ENCODE peak calls at places on chromosomes 1 and 21, in six cellular contexts. One of them, this sample, is unnamed.

GRCh38 chr1:218878369-218878768 is 295.3 kb upstream of the LYPLAL1 start:
- DNase-seq in mammary epithelial cell: peak
- DNase-seq in bronchial epithelial cell: peak
- DNase-seq in cardiac fibroblast: peak
- DNase-seq in HCT116: no peak
- DNase-seq in dorsolateral prefrontal cortex: no peak
- DNase-seq in this sample: no peak

GRCh38 chr1:100891380-100891779 is 3.3 kb downstream of the EXTL2 start:
- DNase-seq in mammary epithelial cell: no peak
- DNase-seq in bronchial epithelial cell: no peak
- DNase-seq in cardiac fibroblast: no peak
- DNase-seq in HCT116: no peak
- DNase-seq in dorsolateral prefrontal cortex: no peak
- DNase-seq in this sample: no peak

GRCh38 chr1:235275836-235276235 is 52.1 kb downstream of the ARID4B start:
- DNase-seq in mammary epithelial cell: no peak
- DNase-seq in bronchial epithelial cell: no peak
- DNase-seq in cardiac fibroblast: no peak
- DNase-seq in HCT116: no peak
- DNase-seq in dorsolateral prefrontal cortex: no peak
- DNase-seq in this sample: no peak

GRCh38 chr1:53678507-53678906 is 60.5 kb downstream of the GLIS1 start:
- DNase-seq in mammary epithelial cell: no peak
- DNase-seq in bronchial epithelial cell: no peak
- DNase-seq in cardiac fibroblast: no peak
- DNase-seq in HCT116: no peak
- DNase-seq in dorsolateral prefrontal cortex: no peak
- DNase-seq in this sample: no peak

GRCh38 chr1:112686417-112686816 is 12.0 kb downstream of the MOV10 start:
- DNase-seq in mammary epithelial cell: peak
- DNase-seq in bronchial epithelial cell: no peak
- DNase-seq in cardiac fibroblast: peak
- DNase-seq in HCT116: no peak
- DNase-seq in dorsolateral prefrontal cortex: no peak
- DNase-seq in this sample: no peak

GRCh38 chr1:204225841-204226745 is 12.3 kb upstream of the GOLT1A start:
- DNase-seq in mammary epithelial cell: peak
- DNase-seq in bronchial epithelial cell: peak
- DNase-seq in cardiac fibroblast: no peak
- DNase-seq in HCT116: no peak
- DNase-seq in dorsolateral prefrontal cortex: no peak
- DNase-seq in this sample: no peak

GRCh38 chr1:53449026-53449425 is 10.2 kb upstream of the DMRTB1 start:
- DNase-seq in mammary epithelial cell: no peak
- DNase-seq in bronchial epithelial cell: peak
- DNase-seq in cardiac fibroblast: peak
- DNase-seq in HCT116: no peak
- DNase-seq in dorsolateral prefrontal cortex: no peak
- DNase-seq in this sample: no peak

GRCh38 chr21:39441502-39442475 is 3.8 kb downstream of the LCA5L start:
- DNase-seq in mammary epithelial cell: peak
- DNase-seq in bronchial epithelial cell: peak
- DNase-seq in cardiac fibroblast: peak
- DNase-seq in HCT116: peak
- DNase-seq in dorsolateral prefrontal cortex: no peak
- DNase-seq in this sample: no peak

GRCh38 chr1:226584164-226584563 is 35.6 kb downstream of the STUM start:
- DNase-seq in mammary epithelial cell: no peak
- DNase-seq in bronchial epithelial cell: no peak
- DNase-seq in cardiac fibroblast: no peak
- DNase-seq in HCT116: no peak
- DNase-seq in dorsolateral prefrontal cortex: no peak
- DNase-seq in this sample: no peak

GRCh38 chr1:66489146-66489545 is 44.8 kb upstream of the SGIP1 start:
- DNase-seq in mammary epithelial cell: peak
- DNase-seq in bronchial epithelial cell: peak
- DNase-seq in cardiac fibroblast: peak
- DNase-seq in HCT116: no peak
- DNase-seq in dorsolateral prefrontal cortex: no peak
- DNase-seq in this sample: no peak

GRCh38 chr21:27648560-27648959 is 681.7 kb upstream of the ADAMTS5 start:
- DNase-seq in mammary epithelial cell: peak
- DNase-seq in bronchial epithelial cell: peak
- DNase-seq in cardiac fibroblast: peak
- DNase-seq in HCT116: no peak
- DNase-seq in dorsolateral prefrontal cortex: no peak
- DNase-seq in this sample: no peak

GRCh38 chr1:34709547-34709946 is 45.3 kb upstream of the GJB5 start:
- DNase-seq in mammary epithelial cell: no peak
- DNase-seq in bronchial epithelial cell: no peak
- DNase-seq in cardiac fibroblast: peak
- DNase-seq in HCT116: no peak
- DNase-seq in dorsolateral prefrontal cortex: no peak
- DNase-seq in this sample: no peak

GRCh38 chr1:21749109-21749508 is 33.8 kb downstream of the USP48 start:
- DNase-seq in mammary epithelial cell: no peak
- DNase-seq in bronchial epithelial cell: no peak
- DNase-seq in cardiac fibroblast: no peak
- DNase-seq in HCT116: no peak
- DNase-seq in dorsolateral prefrontal cortex: no peak
- DNase-seq in this sample: no peak

GRCh38 chr1:27097484-27097917 is 57.4 kb downstream of the SLC9A1 start:
- DNase-seq in mammary epithelial cell: peak
- DNase-seq in bronchial epithelial cell: peak
- DNase-seq in cardiac fibroblast: peak
- DNase-seq in HCT116: peak
- DNase-seq in dorsolateral prefrontal cortex: peak
- DNase-seq in this sample: no peak

GRCh38 chr1:82538876-82539275 is 738.1 kb downstream of the ADGRL2 start:
- DNase-seq in mammary epithelial cell: peak
- DNase-seq in bronchial epithelial cell: peak
- DNase-seq in cardiac fibroblast: peak
- DNase-seq in HCT116: no peak
- DNase-seq in dorsolateral prefrontal cortex: no peak
- DNase-seq in this sample: no peak

GRCh38 chr1:203591626-203592025 is 35.0 kb upstream of the ATP2B4 start:
- DNase-seq in mammary epithelial cell: no peak
- DNase-seq in bronchial epithelial cell: no peak
- DNase-seq in cardiac fibroblast: no peak
- DNase-seq in HCT116: no peak
- DNase-seq in dorsolateral prefrontal cortex: no peak
- DNase-seq in this sample: no peak

GRCh38 chr1:18385239-18385790 is 95.4 kb upstream of the KLHDC7A start:
- DNase-seq in mammary epithelial cell: no peak
- DNase-seq in bronchial epithelial cell: no peak
- DNase-seq in cardiac fibroblast: no peak
- DNase-seq in HCT116: no peak
- DNase-seq in dorsolateral prefrontal cortex: peak
- DNase-seq in this sample: no peak

GRCh38 chr1:46306159-46306530 is 2.6 kb downstream of the UQCRH start:
- DNase-seq in mammary epithelial cell: no peak
- DNase-seq in bronchial epithelial cell: no peak
- DNase-seq in cardiac fibroblast: no peak
- DNase-seq in HCT116: no peak
- DNase-seq in dorsolateral prefrontal cortex: no peak
- DNase-seq in this sample: no peak
- H3K4me3 ChIP-seq in mammary epithelial cell: no peak
- H3K4me3 ChIP-seq in bronchial epithelial cell: no peak
- H3K4me3 ChIP-seq in cardiac fibroblast: no peak
- H3K4me3 ChIP-seq in HCT116: no peak
- H3K4me3 ChIP-seq in dorsolateral prefrontal cortex: no peak
- H3K4me3 ChIP-seq in this sample: no peak

DNA sequence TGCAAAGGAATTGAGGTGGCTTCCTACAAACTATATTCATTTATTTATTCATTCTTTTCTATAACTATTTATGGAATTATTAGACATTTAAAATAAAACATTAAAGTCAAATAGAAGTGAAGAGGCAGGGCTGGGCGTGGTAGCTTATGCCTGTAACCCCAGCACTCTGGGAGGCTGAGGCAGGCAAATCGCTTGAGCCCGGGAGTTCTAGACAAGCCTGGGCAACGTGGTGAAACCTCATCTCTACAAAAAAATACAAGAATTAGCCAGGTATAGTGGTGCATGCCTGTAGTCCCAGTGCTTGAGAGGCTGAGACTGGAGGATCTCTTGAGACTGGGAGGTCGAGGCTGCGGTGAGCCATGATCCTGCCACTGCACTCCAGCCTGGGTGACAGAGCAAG is 23.8 kb downstream of the DNM3 start:
- DNase-seq in mammary epithelial cell: no peak
- DNase-seq in bronchial epithelial cell: peak
- DNase-seq in cardiac fibroblast: no peak
- DNase-seq in HCT116: no peak
- DNase-seq in dorsolateral prefrontal cortex: no peak
- DNase-seq in this sample: no peak
- H3K4me3 ChIP-seq in mammary epithelial cell: no peak
- H3K4me3 ChIP-seq in bronchial epithelial cell: no peak
- H3K4me3 ChIP-seq in cardiac fibroblast: no peak
- H3K4me3 ChIP-seq in HCT116: no peak
- H3K4me3 ChIP-seq in dorsolateral prefrontal cortex: no peak
- H3K4me3 ChIP-seq in this sample: no peak

GRCh38 chr1:24589200-24589599 is 33.3 kb downstream of the NCMAP start:
- DNase-seq in mammary epithelial cell: no peak
- DNase-seq in bronchial epithelial cell: no peak
- DNase-seq in cardiac fibroblast: no peak
- DNase-seq in HCT116: no peak
- DNase-seq in dorsolateral prefrontal cortex: no peak
- DNase-seq in this sample: no peak
- H3K4me3 ChIP-seq in mammary epithelial cell: no peak
- H3K4me3 ChIP-seq in bronchial epithelial cell: no peak
- H3K4me3 ChIP-seq in cardiac fibroblast: no peak
- H3K4me3 ChIP-seq in HCT116: no peak
- H3K4me3 ChIP-seq in dorsolateral prefrontal cortex: no peak
- H3K4me3 ChIP-seq in this sample: no peak

DNA sequence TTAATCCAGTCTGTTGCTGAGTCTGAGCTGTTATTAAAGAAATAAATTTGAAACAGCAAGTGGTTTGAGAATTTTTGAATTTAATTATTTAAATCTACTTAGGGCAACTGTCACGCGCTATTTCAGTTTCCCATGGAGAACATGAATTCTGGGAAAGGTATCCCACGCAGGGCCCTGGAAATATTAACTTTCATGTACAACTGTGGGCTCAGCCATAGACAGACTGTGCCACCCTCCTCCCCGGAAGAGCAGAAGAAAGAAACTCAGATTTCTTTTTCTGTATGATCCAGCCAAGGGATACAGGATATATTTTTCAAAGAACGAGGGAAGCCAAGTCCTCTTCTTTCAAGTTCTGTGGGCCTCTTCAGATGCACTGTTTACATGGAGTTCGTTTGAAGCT is 172.6 kb upstream of the LMO4 start:
- DNase-seq in mammary epithelial cell: no peak
- DNase-seq in bronchial epithelial cell: no peak
- DNase-seq in cardiac fibroblast: no peak
- DNase-seq in HCT116: no peak
- DNase-seq in dorsolateral prefrontal cortex: no peak
- DNase-seq in this sample: no peak
- H3K4me3 ChIP-seq in mammary epithelial cell: no peak
- H3K4me3 ChIP-seq in bronchial epithelial cell: no peak
- H3K4me3 ChIP-seq in cardiac fibroblast: no peak
- H3K4me3 ChIP-seq in HCT116: no peak
- H3K4me3 ChIP-seq in dorsolateral prefrontal cortex: no peak
- H3K4me3 ChIP-seq in this sample: no peak

GRCh38 chr1:207088731-207089626 is at the start of gene C4BPB:
- DNase-seq in mammary epithelial cell: peak
- DNase-seq in bronchial epithelial cell: peak
- DNase-seq in cardiac fibroblast: no peak
- DNase-seq in HCT116: no peak
- DNase-seq in dorsolateral prefrontal cortex: no peak
- DNase-seq in this sample: no peak
- H3K4me3 ChIP-seq in mammary epithelial cell: no peak
- H3K4me3 ChIP-seq in bronchial epithelial cell: no peak
- H3K4me3 ChIP-seq in cardiac fibroblast: no peak
- H3K4me3 ChIP-seq in HCT116: no peak
- H3K4me3 ChIP-seq in dorsolateral prefrontal cortex: no peak
- H3K4me3 ChIP-seq in this sample: no peak

GRCh38 chr1:12568009-12568767 is 49.8 kb downstream of the DHRS3 start:
- DNase-seq in mammary epithelial cell: no peak
- DNase-seq in bronchial epithelial cell: no peak
- DNase-seq in cardiac fibroblast: no peak
- DNase-seq in HCT116: no peak
- DNase-seq in dorsolateral prefrontal cortex: no peak
- DNase-seq in this sample: no peak

GRCh38 chr1:12573015-12573825 is 44.8 kb downstream of the DHRS3 start:
- DNase-seq in mammary epithelial cell: no peak
- DNase-seq in bronchial epithelial cell: no peak
- DNase-seq in cardiac fibroblast: no peak
- DNase-seq in HCT116: no peak
- DNase-seq in dorsolateral prefrontal cortex: no peak
- DNase-seq in this sample: no peak

GRCh38 chr1:12567288-12567819 is 50.7 kb downstream of the DHRS3 start:
- DNase-seq in mammary epithelial cell: no peak
- DNase-seq in bronchial epithelial cell: no peak
- DNase-seq in cardiac fibroblast: no peak
- DNase-seq in HCT116: no peak
- DNase-seq in dorsolateral prefrontal cortex: no peak
- DNase-seq in this sample: no peak

GRCh38 chr1:12572506-12572905 is 45.5 kb downstream of the DHRS3 start:
- DNase-seq in mammary epithelial cell: peak
- DNase-seq in bronchial epithelial cell: peak
- DNase-seq in cardiac fibroblast: peak
- DNase-seq in HCT116: no peak
- DNase-seq in dorsolateral prefrontal cortex: no peak
- DNase-seq in this sample: no peak

GRCh38 chr1:12570291-12570690 is 47.7 kb downstream of the DHRS3 start:
- DNase-seq in mammary epithelial cell: no peak
- DNase-seq in bronchial epithelial cell: no peak
- DNase-seq in cardiac fibroblast: no peak
- DNase-seq in HCT116: no peak
- DNase-seq in dorsolateral prefrontal cortex: no peak
- DNase-seq in this sample: no peak
- H3K4me3 ChIP-seq in mammary epithelial cell: no peak
- H3K4me3 ChIP-seq in bronchial epithelial cell: no peak
- H3K4me3 ChIP-seq in cardiac fibroblast: no peak
- H3K4me3 ChIP-seq in HCT116: no peak
- H3K4me3 ChIP-seq in dorsolateral prefrontal cortex: no peak
- H3K4me3 ChIP-seq in this sample: no peak

DNA sequence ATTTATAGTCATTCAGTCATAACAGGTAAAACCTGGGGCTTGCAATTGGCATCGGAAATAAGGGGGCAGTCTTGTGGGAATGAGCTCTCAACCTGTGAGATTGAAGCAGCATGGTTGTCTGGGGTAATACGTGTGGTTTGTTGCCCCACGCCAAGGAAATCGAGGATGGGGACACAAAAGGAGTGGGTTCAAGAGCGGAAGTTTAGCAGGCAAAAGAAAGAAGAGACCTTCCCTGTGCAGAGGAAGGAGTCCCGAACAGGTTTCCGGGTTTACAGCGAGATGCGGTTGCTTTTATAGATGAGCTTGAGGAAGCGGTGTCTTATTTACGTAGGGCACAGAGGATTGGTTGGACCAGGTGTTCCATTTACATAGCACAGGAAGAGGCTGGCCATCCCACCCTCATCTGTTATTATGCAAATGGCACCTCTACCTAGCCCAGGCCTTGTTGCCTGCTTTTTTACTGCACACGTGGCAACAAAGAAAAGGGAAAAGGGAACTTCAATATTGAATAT is 37.3 kb downstream of the IFNAR1 start:
- DNase-seq in mammary epithelial cell: no peak
- DNase-seq in bronchial epithelial cell: peak
- DNase-seq in cardiac fibroblast: no peak
- DNase-seq in HCT116: no peak
- DNase-seq in dorsolateral prefrontal cortex: no peak
- DNase-seq in this sample: no peak
- H3K4me3 ChIP-seq in mammary epithelial cell: no peak
- H3K4me3 ChIP-seq in bronchial epithelial cell: no peak
- H3K4me3 ChIP-seq in cardiac fibroblast: no peak
- H3K4me3 ChIP-seq in HCT116: no peak
- H3K4me3 ChIP-seq in dorsolateral prefrontal cortex: no peak
- H3K4me3 ChIP-seq in this sample: peak

GRCh38 chr1:7296968-7297367 is 474.1 kb upstream of the VAMP3 start:
- DNase-seq in mammary epithelial cell: no peak
- DNase-seq in bronchial epithelial cell: no peak
- DNase-seq in cardiac fibroblast: no peak
- DNase-seq in HCT116: no peak
- DNase-seq in dorsolateral prefrontal cortex: no peak
- DNase-seq in this sample: no peak
- H3K4me3 ChIP-seq in mammary epithelial cell: no peak
- H3K4me3 ChIP-seq in bronchial epithelial cell: no peak
- H3K4me3 ChIP-seq in cardiac fibroblast: no peak
- H3K4me3 ChIP-seq in HCT116: no peak
- H3K4me3 ChIP-seq in dorsolateral prefrontal cortex: no peak
- H3K4me3 ChIP-seq in this sample: no peak

This sample was measured in thoracic aorta.